ENCODE peak calls at places on chromosomes 1 and 21, in five cellular contexts. F, G, K, X and Q are unnamed samples.

GRCh38 chr1:22328331-22329170 is 123.1 kb upstream of the ZBTB40 start:
- DNase-seq in G (no peak), F (no peak), X (no peak), K (no peak), Q (no peak)

GRCh38 chr1:183719289-183719688 is 66.2 kb upstream of the APOBEC4 start:
- DNase-seq in X (no peak), G (no peak), F (no peak), K (no peak), Q (no peak)

GRCh38 chr1:225945564-225945963 is 4.5 kb upstream of the LEFTY2 start:
- DNase-seq in X (peak), K (no peak), G (no peak), F (no peak), Q (no peak)

GRCh38 chr1:63731117-63732043 is 42.4 kb upstream of the ROR1 start:
- DNase-seq in X (peak), F (no peak), K (peak), G (peak), Q (no peak)

GRCh38 chr1:239955431-239955830 is 136.3 kb upstream of the FMN2 start:
- DNase-seq in K (no peak), F (no peak), X (no peak), G (no peak), Q (no peak)

GRCh38 chr1:154193821-154194220 is 1.9 kb upstream of the TPM3 start:
- DNase-seq in X (no peak), G (no peak), F (no peak), K (no peak), Q (no peak)

GRCh38 chr1:169120066-169120465 is 13.6 kb downstream of the ATP1B1 start:
- DNase-seq in G (no peak), K (no peak), F (no peak), X (no peak), Q (no peak)

GRCh38 chr1:165414620-165415019 is 30.3 kb downstream of the RXRG start:
- DNase-seq in K (no peak), X (no peak), G (no peak), F (no peak), Q (no peak)

GRCh38 chr1:64516803-64517568 is 47.1 kb downstream of the CACHD1 start:
- DNase-seq in G (no peak), K (no peak), X (no peak), F (no peak), Q (no peak)

GRCh38 chr1:105137543-105138444 is 1388.1 kb downstream of the AMY1C start:
- DNase-seq in K (no peak), X (peak), G (peak), F (no peak), Q (no peak)

GRCh38 chr1:222852326-222852725 is 37.5 kb downstream of the DISP1 start:
- DNase-seq in F (no peak), G (peak), K (no peak), X (no peak), Q (no peak)

GRCh38 chr1:32759997-32760623 is 57.0 kb downstream of the YARS1 start:
- DNase-seq in K (no peak), F (no peak), X (peak), G (peak), Q (no peak)

GRCh38 chr1:17120962-17121837 is 1.9 kb upstream of the PADI2 start:
- DNase-seq in X (no peak), K (peak), F (no peak), G (peak), Q (no peak)

GRCh38 chr1:162908780-162909179 is 47.8 kb upstream of the CCDC190 start:
- DNase-seq in G (peak), F (no peak), X (no peak), K (no peak), Q (no peak)

GRCh38 chr1:6358757-6359567 is 34.6 kb downstream of the ACOT7 start:
- DNase-seq in G (peak), F (peak), K (no peak), X (no peak), Q (peak)

GRCh38 chr1:99152132-99152531 is 112.2 kb upstream of the PLPPR4 start:
- DNase-seq in K (no peak), F (no peak), X (no peak), G (no peak), Q (no peak)

GRCh38 chr21:36910581-36911307 is 55.7 kb downstream of the HLCS start:
- DNase-seq in G (no peak), F (no peak), K (no peak), X (no peak), Q (no peak)

GRCh38 chr1:2349821-2350220 is 41.5 kb downstream of the MORN1 start:
- DNase-seq in K (no peak), X (no peak), F (no peak), G (no peak), Q (no peak)

GRCh38 chr1:27601771-27602509 is 2.0 kb downstream of the AHDC1 start:
- DNase-seq in F (no peak), X (no peak), K (no peak), G (no peak), Q (no peak)

GRCh38 chr1:7103322-7104052 is 318.2 kb downstream of the CAMTA1 start:
- DNase-seq in K (no peak), F (no peak), X (no peak), G (no peak), Q (no peak)

GRCh38 chr1:6459850-6460265 is 6.1 kb downstream of the TNFRSF25 start:
- DNase-seq in G (no peak), F (peak), K (no peak), X (no peak), Q (peak)

GRCh38 chr21:29164330-29164942 is 34.0 kb downstream of the MAP3K7CL start:
- DNase-seq in F (no peak), K (no peak), X (no peak), G (peak), Q (no peak)

GRCh38 chr21:17466166-17466565 is 46.7 kb upstream of the CXADR start:
- DNase-seq in G (peak), K (no peak), X (no peak), F (no peak), Q (no peak)

GRCh38 chr1:76254165-76255043 is 179.9 kb downstream of the ST6GALNAC3 start:
- DNase-seq in K (no peak), X (no peak), G (peak), F (no peak), Q (no peak)

GRCh38 chr1:154325583-154326545 is 539 bp downstream of the ATP8B2 start:
- DNase-seq in G (peak), K (peak), F (peak), X (peak), Q (peak)

GRCh38 chr1:154329152-154329521 is 3.8 kb downstream of the ATP8B2 start:
- DNase-seq in X (no peak), F (no peak), G (no peak), K (no peak), Q (no peak)

GRCh38 chr1:15231714-15232201 is 15.3 kb upstream of the FHAD1 start:
- DNase-seq in X (no peak), G (no peak), K (no peak), F (no peak), Q (no peak)

GRCh38 chr1:234778215-234779159 is 168.5 kb upstream of the IRF2BP2 start:
- DNase-seq in F (no peak), X (no peak), G (no peak), K (no peak), Q (peak)

GRCh38 chr1:22057861-22058260 is 5.4 kb downstream of the CDC42 start:
- DNase-seq in X (no peak), G (no peak), F (no peak), K (no peak), Q (no peak)

GRCh38 chr1:160675641-160676410 is 29.0 kb upstream of the SLAMF1 start:
- DNase-seq in G (peak), F (peak), X (no peak), K (no peak), Q (peak)

GRCh38 chr1:41773842-41774241 is 144.9 kb downstream of the HIVEP3 start:
- DNase-seq in K (no peak), G (no peak), F (no peak), X (no peak), Q (no peak)

GRCh38 chr1:30034627-30035521 is 688.5 kb downstream of the MATN1 start:
- DNase-seq in F (no peak), G (peak), X (no peak), K (no peak), Q (peak)

GRCh38 chr1:85322655-85323054 is 46.2 kb upstream of the BCL10 start:
- DNase-seq in X (no peak), G (no peak), F (no peak), K (no peak), Q (no peak)

GRCh38 chr1:240522122-240522822 is 89.7 kb downstream of the GREM2 start:
- DNase-seq in X (no peak), F (no peak), G (no peak), K (no peak), Q (no peak)